ENCODE peak calls at places on chromosome 14, in eight cellular contexts. H is GM12864; U is non-pigmented ciliary epithelial cell; W is transverse colon; A is fibroblast of mammary gland; S is dermis microvascular lymphatic vessel endothelial cell; V is CD8-positive, alpha-beta memory T cell; Y is SK-N-SH. Z is an unnamed sample.

GRCh38 chr14:104244221-104245011 is 106.0 kb downstream of the KIF26A start:
- DNase-seq in H (no peak), U (no peak), W (peak; percentile 2), A (no peak), S (no peak), V (no peak), Y (no peak), Z (no peak)

GRCh38 chr14:24251880-24252288 is 9.5 kb upstream of the TINF2 start:
- DNase-seq in H (no peak), U (no peak), W (no peak), A (peak; percentile 12), S (no peak), V (no peak), Y (no peak), Z (peak; percentile 67)

GRCh38 chr14:94542111-94542810 is 19.0 kb upstream of the SERPINA4 start:
- DNase-seq in H (no peak), U (no peak), W (no peak), A (peak; percentile 53), S (peak; percentile 48), V (no peak), Y (no peak), Z (peak; percentile 44)

GRCh38 chr14:96614528-96614927 is 112.3 kb downstream of the PAPOLA start:
- DNase-seq in H (no peak), U (no peak), W (no peak), A (no peak), S (no peak), V (no peak), Y (peak; percentile 65), Z (no peak)

GRCh38 chr14:101359221-101360044 is 201.9 kb upstream of the DIO3 start:
- DNase-seq in H (no peak), U (peak; percentile 10), W (peak; percentile 47), A (peak; percentile 6), S (no peak), V (no peak), Y (no peak), Z (no peak)

GRCh38 chr14:102525213-102526143 is 15.9 kb upstream of the ANKRD9 start:
- DNase-seq in H (peak; percentile 39), U (peak; percentile 24), W (peak; percentile 63), A (peak; percentile 67), S (peak; percentile 30), V (peak; percentile 52), Y (no peak), Z (peak; percentile 59)

GRCh38 chr14:105852378-105853088 is 326.1 kb downstream of the TMEM121 start:
- DNase-seq in H (no peak), U (no peak), W (peak; percentile 5), A (no peak), S (no peak), V (no peak), Y (peak; percentile 47), Z (no peak)

GRCh38 chr14:61754627-61755381 is 7.4 kb upstream of the SNAPC1 start:
- DNase-seq in H (no peak), U (no peak), W (no peak), A (peak; percentile 43), S (no peak), V (no peak), Y (no peak), Z (peak; percentile 65)

GRCh38 chr14:103281496-103282231 is 52.4 kb upstream of the EIF5 start:
- DNase-seq in H (no peak), U (peak; percentile 19), W (peak; percentile 53), A (peak; percentile 49), S (no peak), V (no peak), Y (peak; percentile 79), Z (peak; percentile 62)

GRCh38 chr14:61152851-61153364 is 128.2 kb downstream of the TMEM30B start:
- DNase-seq in H (no peak), U (no peak), W (no peak), A (peak; percentile 93), S (no peak), V (no peak), Y (no peak), Z (peak; percentile 72)

GRCh38 chr14:96165493-96166474 is 38.9 kb upstream of the BDKRB2 start:
- DNase-seq in H (no peak), U (no peak), W (peak; percentile 26), A (no peak), S (no peak), V (no peak), Y (no peak), Z (no peak)

GRCh38 chr14:49598479-49599301 is at the start of gene LRR1:
- DNase-seq in H (no peak), U (no peak), W (peak; percentile 88), A (peak; percentile 86), S (peak; percentile 51), V (peak; percentile 91), Y (peak; percentile 88), Z (peak; percentile 82)

GRCh38 chr14:61608245-61609142 is 86.8 kb upstream of the HIF1A start:
- DNase-seq in H (no peak), U (no peak), W (no peak), A (peak; percentile 54), S (peak; percentile 51), V (no peak), Y (peak; percentile 52), Z (peak; percentile 52)

Z was measured in IMR-90.